ENCODE peak calls at places on chromosomes 7 and 10, in eight cellular contexts. Y is HFFc6, P is AG20443, D is T-helper 9 cell, F is cerebellum, C is amniotic stem cell, V is esophagus muscularis mucosa, M is AG08395. I is an unnamed sample.

GRCh38 chr10:130471486-130471885 is 335.3 kb downstream of the GLRX3 start:
- DNase-seq in Y (no peak), P (no peak), D (no peak), F (no peak), C (no peak), V (no peak), M (no peak), I (no peak)

GRCh38 chr7:136062625-136063336 is 85.6 kb upstream of the MTPN start:
- DNase-seq in Y (no peak), P (no peak), D (no peak), F (no peak), C (no peak), V (no peak), M (no peak), I (no peak)

GRCh38 chr7:95687759-95688343 is 84.5 kb upstream of the DYNC1I1 start:
- DNase-seq in Y (peak), P (peak), D (no peak), F (no peak), C (no peak), V (no peak), M (peak), I (no peak)

GRCh38 chr7:157841757-157842390 is 505.1 kb downstream of the DNAJB6 start:
- DNase-seq in Y (no peak), P (no peak), D (no peak), F (no peak), C (no peak), V (no peak), M (no peak), I (no peak)

GRCh38 chr7:27095050-27095896 is 527 bp downstream of the HOXA1 start:
- DNase-seq in Y (no peak), P (no peak), D (no peak), F (no peak), C (no peak), V (no peak), M (no peak), I (no peak)

GRCh38 chr7:28533731-28534531 is 121.6 kb downstream of the CREB5 start:
- DNase-seq in Y (no peak), P (peak), D (no peak), F (peak), C (no peak), V (no peak), M (no peak), I (no peak)

GRCh38 chr7:22589641-22590141 is 89.7 kb upstream of the STEAP1B start:
- DNase-seq in Y (no peak), P (peak), D (no peak), F (no peak), C (no peak), V (no peak), M (no peak), I (no peak)

GRCh38 chr10:63798599-63799498 is 277.6 kb downstream of the REEP3 start:
- DNase-seq in Y (peak), P (peak), D (no peak), F (no peak), C (peak), V (no peak), M (peak), I (peak)

GRCh38 chr7:36205844-36206243 is 52.8 kb downstream of the EEPD1 start:
- DNase-seq in Y (no peak), P (no peak), D (no peak), F (no peak), C (no peak), V (no peak), M (no peak), I (no peak)

GRCh38 chr7:512146-512510 is 7.5 kb downstream of the PDGFA start:
- DNase-seq in Y (no peak), P (no peak), D (no peak), F (no peak), C (no peak), V (no peak), M (no peak), I (no peak)

GRCh38 chr10:58625070-58625469 is 112.4 kb downstream of the BICC1 start:
- DNase-seq in Y (peak), P (peak), D (no peak), F (no peak), C (no peak), V (no peak), M (peak), I (peak)

GRCh38 chr7:130281227-130281626 is 11.7 kb upstream of the CPA4 start:
- DNase-seq in Y (no peak), P (peak), D (no peak), F (no peak), C (no peak), V (no peak), M (peak), I (peak)

GRCh38 chr7:16046045-16046444 is 359.6 kb upstream of the MEOX2 start:
- DNase-seq in Y (peak), P (peak), D (no peak), F (no peak), C (no peak), V (no peak), M (peak), I (no peak)

GRCh38 chr7:28853834-28854749 is 104.0 kb downstream of the TRIL start:
- DNase-seq in Y (peak), P (peak), D (peak), F (peak), C (no peak), V (peak), M (peak), I (peak)

GRCh38 chr10:97297556-97298222 is 5.3 kb upstream of the ARHGAP19 start:
- DNase-seq in Y (no peak), P (no peak), D (no peak), F (no peak), C (no peak), V (no peak), M (no peak), I (no peak)

GRCh38 chr7:129434172-129434845 is at the start of gene STRIP2:
- DNase-seq in Y (peak), P (peak), D (peak), F (peak), C (peak), V (peak), M (peak), I (peak)

GRCh38 chr7:124032369-124033092 is at the start of gene TMEM229A:
- DNase-seq in Y (no peak), P (peak), D (no peak), F (peak), C (peak), V (no peak), M (peak), I (peak)

GRCh38 chr7:30572212-30572839 is 22.4 kb upstream of the GARS1 start:
- DNase-seq in Y (no peak), P (no peak), D (no peak), F (no peak), C (no peak), V (no peak), M (no peak), I (no peak)

GRCh38 chr7:17611611-17612010 is 313.2 kb downstream of the AHR start:
- DNase-seq in Y (no peak), P (no peak), D (no peak), F (no peak), C (no peak), V (no peak), M (no peak), I (no peak)

GRCh38 chr10:101297901-101298451 is 56.0 kb upstream of the BTRC start:
- DNase-seq in Y (peak), P (peak), D (peak), F (peak), C (no peak), V (no peak), M (peak), I (peak)

GRCh38 chr10:123289432-123289831 is 135.2 kb downstream of the BUB3 start:
- DNase-seq in Y (no peak), P (no peak), D (no peak), F (no peak), C (no peak), V (no peak), M (no peak), I (no peak)

GRCh38 chr7:126637538-126637937 is 615.2 kb downstream of the GRM8 start:
- DNase-seq in Y (no peak), P (no peak), D (no peak), F (no peak), C (no peak), V (no peak), M (no peak), I (no peak)

GRCh38 chr7:85554294-85554877 is 367.5 kb upstream of the SEMA3D start:
- DNase-seq in Y (peak), P (peak), D (no peak), F (peak), C (peak), V (no peak), M (peak), I (peak)

GRCh38 chr7:50608196-50608906 is 43.1 kb upstream of the DDC start:
- DNase-seq in Y (no peak), P (no peak), D (no peak), F (no peak), C (no peak), V (no peak), M (no peak), I (no peak)

GRCh38 chr7:127251458-127252379 is 1.0 kb downstream of the GRM8 start:
- DNase-seq in Y (no peak), P (peak), D (no peak), F (no peak), C (no peak), V (no peak), M (no peak), I (peak)

GRCh38 chr10:71396084-71396713 is 521 bp upstream of the CDH23 start:
- DNase-seq in Y (no peak), P (peak), D (no peak), F (peak), C (no peak), V (no peak), M (no peak), I (no peak)

GRCh38 chr10:106086391-106086790 is 1078.1 kb downstream of the SORCS1 start:
- DNase-seq in Y (no peak), P (no peak), D (no peak), F (no peak), C (no peak), V (no peak), M (no peak), I (no peak)

GRCh38 chr7:157800281-157800680 is 463.5 kb downstream of the DNAJB6 start:
- DNase-seq in Y (no peak), P (no peak), D (no peak), F (no peak), C (no peak), V (no peak), M (no peak), I (no peak)

GRCh38 chr10:84654671-84655070 is 326.3 kb downstream of the CCSER2 start:
- DNase-seq in Y (no peak), P (no peak), D (no peak), F (no peak), C (no peak), V (no peak), M (no peak), I (no peak)

GRCh38 chr7:45184326-45185027 is 26.9 kb downstream of the RAMP3 start:
- DNase-seq in Y (no peak), P (peak), D (no peak), F (no peak), C (no peak), V (no peak), M (no peak), I (peak)

GRCh38 chr10:44153901-44154670 is 230.8 kb downstream of the CXCL12 start:
- DNase-seq in Y (no peak), P (no peak), D (no peak), F (no peak), C (no peak), V (no peak), M (peak), I (no peak)

GRCh38 chr7:130998993-130999602 is 265.1 kb upstream of the KLF14 start:
- DNase-seq in Y (peak), P (no peak), D (no peak), F (no peak), C (no peak), V (peak), M (no peak), I (no peak)

GRCh38 chr7:47602272-47603004 is 20.5 kb upstream of the TNS3 start:
- DNase-seq in Y (no peak), P (no peak), D (no peak), F (no peak), C (no peak), V (no peak), M (no peak), I (no peak)

GRCh38 chr7:115230882-115231508 is 309.1 kb downstream of the MDFIC start:
- DNase-seq in Y (peak), P (peak), D (no peak), F (no peak), C (peak), V (no peak), M (peak), I (peak)

GRCh38 chr10:75035975-75036708 is 75.3 kb upstream of the SAMD8 start:
- DNase-seq in Y (peak), P (peak), D (no peak), F (no peak), C (no peak), V (no peak), M (peak), I (peak)

GRCh38 chr7:98879198-98879988 is 1.1 kb downstream of the TRRAP start:
- DNase-seq in Y (peak), P (no peak), D (peak), F (peak), C (no peak), V (no peak), M (no peak), I (no peak)